ENCODE peak calls at places on chromosomes 12 and 14, in eight cellular contexts. V is cardiac muscle cell, O is right lobe of liver, L is heart right ventricle, W is esophagus squamous epithelium, T is transverse colon, D is endodermal cell, C is hepatocyte. Q is an unnamed sample. For H3K4me1, the result is how much of the 10 kb centered on the place peaks cover.

GRCh38 chr14:80535171-80535570 is 323.9 kb upstream of the DIO2 start:
- DNase-seq in L (no peak), D (no peak), C (peak), T (no peak), V (peak), O (no peak), W (no peak), Q (no peak)

GRCh38 chr12:7645395-7646177 is 20.1 kb downstream of the APOBEC1 start:
- DNase-seq in V (peak), C (peak), W (no peak), D (peak), L (no peak), T (no peak), O (no peak), Q (no peak)

GRCh38 chr12:54417712-54418440 is 1.2 kb downstream of the ITGA5 start:
- DNase-seq in T (no peak), V (no peak), L (peak), O (no peak), D (peak), C (no peak), W (no peak), Q (no peak)

GRCh38 chr12:108323581-108323980 is 15.5 kb downstream of the CMKLR1 start:
- DNase-seq in W (no peak), T (no peak), L (no peak), D (no peak), V (no peak), C (no peak), O (no peak), Q (no peak)

GRCh38 chr12:132637811-132638210 is 19.2 kb downstream of the P2RX2 start:
- DNase-seq in O (no peak), L (no peak), V (no peak), C (no peak), D (no peak), W (no peak), T (no peak), Q (no peak)

GRCh38 chr12:93122569-93123091 is 193.5 kb upstream of the EEA1 start:
- DNase-seq in L (no peak), T (no peak), V (no peak), O (no peak), C (peak), W (no peak), D (no peak), Q (peak)

GRCh38 chr12:31518680-31519227 is 72.2 kb downstream of the DENND5B start:
- DNase-seq in O (no peak), T (peak), L (peak), D (peak), W (no peak), V (peak), C (peak), Q (no peak)

GRCh38 chr14:35212471-35213142 is 79.6 kb upstream of the PSMA6 start:
- DNase-seq in D (no peak), C (no peak), W (no peak), O (no peak), L (no peak), V (no peak), T (no peak), Q (no peak)

GRCh38 chr12:62256408-62257079 is 3.7 kb upstream of the USP15 start:
- DNase-seq in T (no peak), C (no peak), O (no peak), V (peak), L (no peak), W (no peak), D (no peak), Q (no peak)

DNA sequence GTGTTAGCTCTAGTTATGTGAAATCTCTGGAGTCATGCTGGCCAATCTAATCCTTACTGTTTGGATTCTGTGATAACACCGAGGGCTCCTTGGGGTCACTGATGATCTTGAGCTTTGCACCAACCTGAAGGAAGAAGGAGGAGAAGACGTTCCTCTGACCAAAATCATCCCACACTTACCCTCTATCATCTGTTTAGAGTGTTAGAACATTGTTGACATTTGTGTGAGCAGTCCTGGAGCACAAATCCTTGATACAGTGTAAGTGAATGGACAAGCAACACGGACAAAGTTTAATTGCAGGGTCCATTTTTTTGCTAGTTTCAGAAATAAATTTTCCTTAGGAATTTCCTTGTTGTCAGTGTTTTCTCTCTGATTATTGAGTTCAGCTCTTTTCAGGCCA is 181.7 kb downstream of the AKAP6 start:
- DNase-seq in D (no peak), V (no peak), L (no peak), T (no peak), O (no peak), W (no peak), C (no peak), Q (no peak)
- H3K4me1 ChIP-seq in D (under half), V (under half), L (under half), T (under half), O (under half), W (under half), C (under half), Q (under half)

DNA sequence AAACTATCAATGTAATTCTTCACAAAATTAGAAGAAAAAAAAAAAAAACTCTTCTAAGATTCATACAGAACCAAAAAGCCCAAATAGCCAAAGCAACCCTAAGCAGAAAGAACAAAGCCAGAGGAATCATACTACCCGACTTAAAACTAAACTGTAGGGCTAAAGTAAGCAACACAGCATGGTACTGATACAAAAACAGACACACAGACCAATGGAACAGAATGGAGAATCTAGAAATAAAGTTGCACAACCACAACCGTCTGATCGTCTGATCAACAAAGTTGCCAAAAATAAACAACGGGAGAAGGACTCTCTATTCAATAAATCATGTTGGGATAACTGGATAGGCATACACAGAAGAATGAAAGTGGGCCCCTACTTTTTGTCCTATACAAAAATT is 16.9 kb downstream of the CDK17 start:
- DNase-seq in W (no peak), D (no peak), L (no peak), C (no peak), V (no peak), O (no peak), T (no peak), Q (no peak)
- H3K27ac ChIP-seq in W (no peak), D (no peak), L (no peak), C (no peak), V (no peak), O (no peak), T (no peak), Q (no peak)

DNA sequence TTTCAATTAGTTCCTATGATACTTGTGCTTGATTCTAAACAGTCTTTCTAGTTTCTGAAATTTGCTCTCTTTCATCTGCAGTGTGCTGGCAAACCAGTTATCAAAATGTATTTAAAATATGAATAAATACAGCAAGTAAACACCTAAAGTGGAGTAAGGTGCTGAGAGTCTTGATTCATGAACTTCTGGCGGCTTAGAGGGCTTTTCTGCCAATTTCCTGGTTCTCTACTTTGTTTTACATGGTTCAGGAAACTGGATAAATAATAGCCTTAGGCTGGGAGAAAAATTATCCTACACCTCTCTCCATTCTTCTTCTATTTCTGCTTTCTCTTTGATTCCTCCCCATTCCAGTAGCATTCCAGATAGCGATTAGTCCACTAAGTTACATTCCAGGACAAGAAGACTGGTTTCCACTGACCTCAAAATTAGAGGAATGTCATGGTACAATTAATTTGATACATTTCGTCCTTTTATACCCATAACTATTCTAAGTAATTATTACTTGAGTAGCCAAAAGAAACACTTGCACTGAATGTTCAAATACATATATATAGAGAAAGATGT is 14.9 kb downstream of the ATP2B1 start:
- DNase-seq in C (no peak), O (no peak), W (no peak), L (no peak), T (no peak), V (no peak), D (no peak), Q (no peak)
- TF ChIP-seq CTCF in C (no peak), O (no peak), W (no peak), L (no peak), T (no peak), V (no peak), D (no peak), Q (no peak)

GRCh38 chr14:104680056-104680805 is 9.2 kb upstream of the INF2 start:
- DNase-seq in W (no peak), C (peak), O (peak), L (no peak), V (peak), D (peak), T (peak), Q (no peak)

GRCh38 chr14:104683653-104684448 is 5.6 kb upstream of the INF2 start:
- DNase-seq in O (no peak), C (no peak), T (no peak), D (no peak), L (no peak), W (no peak), V (no peak), Q (no peak)

GRCh38 chr14:104682107-104682593 is 7.3 kb upstream of the INF2 start:
- DNase-seq in O (no peak), T (no peak), L (no peak), D (peak), W (no peak), C (no peak), V (peak), Q (no peak)

GRCh38 chr14:104680806-104681688 is 8.4 kb upstream of the INF2 start:
- DNase-seq in W (no peak), V (peak), T (peak), O (peak), L (no peak), C (peak), D (no peak), Q (no peak)

DNA sequence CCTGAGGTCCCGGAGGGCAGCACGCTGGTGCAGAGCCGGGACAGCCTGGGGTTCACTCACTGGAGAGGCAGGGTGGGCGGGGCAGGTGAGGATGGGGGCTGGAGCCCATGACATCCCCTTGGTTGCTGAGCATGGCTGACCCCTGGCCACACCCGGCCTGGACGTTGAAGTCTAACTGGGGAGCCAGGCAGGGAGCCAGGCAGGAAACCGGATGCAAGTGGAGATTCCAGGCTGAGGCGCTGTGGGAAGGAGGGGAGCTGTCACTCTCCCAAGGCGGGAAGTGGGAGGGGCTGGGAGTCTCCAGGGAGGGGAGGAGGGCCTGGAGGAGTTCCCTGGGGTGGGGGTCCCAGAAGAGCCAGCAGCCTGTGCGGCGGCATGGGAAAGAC is 7.7 kb upstream of the INF2 start:
- DNase-seq in L (peak), T (peak), C (peak), O (peak), V (peak), D (peak), W (no peak), Q (peak)
- H3K4me1 ChIP-seq in L (half or more), T (half or more), C (half or more), O (under half), V (under half), D (under half), W (half or more), Q (under half)

GRCh38 chr14:106845286-106846087 is 1319.1 kb downstream of the TMEM121 start:
- DNase-seq in C (no peak), T (peak), V (no peak), W (no peak), L (no peak), O (peak), D (no peak), Q (peak)
- H3K27ac ChIP-seq in C (no peak), T (peak), V (no peak), W (peak), L (peak), O (peak), D (no peak), Q (no peak)